ENCODE peak calls at places on chromosome 3, in six cellular contexts. X is IMR-90, T is H9, S is neuronal stem cell, Q is H1, P is mesenchymal stem cell. Z is an unnamed sample.

GRCh38 chr3:185560676-185561075 is 8.3 kb upstream of the LIPH start:
- DNase-seq in X (no peak), T (no peak), S (no peak), Q (no peak), P (no peak), Z (no peak)

GRCh38 chr3:152298393-152299242 is 29.9 kb downstream of the MBNL1 start:
- DNase-seq in X (peak), T (no peak), S (no peak), Q (no peak), P (peak), Z (peak)

GRCh38 chr3:136075218-136075808 is 109.8 kb downstream of the PPP2R3A start:
- DNase-seq in X (peak), T (peak), S (peak), Q (no peak), P (peak), Z (peak)

GRCh38 chr3:128549283-128550112 is 56.5 kb upstream of the GATA2 start:
- DNase-seq in X (peak), T (no peak), S (no peak), Q (no peak), P (peak), Z (peak)

GRCh38 chr3:72756900-72757299 is 91.3 kb downstream of the SHQ1 start:
- DNase-seq in X (no peak), T (no peak), S (no peak), Q (no peak), P (no peak), Z (no peak)

GRCh38 chr3:11272913-11273574 is 847 bp downstream of the ATG7 start:
- DNase-seq in X (no peak), T (no peak), S (no peak), Q (no peak), P (peak), Z (no peak)

GRCh38 chr3:45059132-45059531 is 33.0 kb downstream of the CLEC3B start:
- DNase-seq in X (no peak), T (no peak), S (no peak), Q (no peak), P (no peak), Z (no peak)

GRCh38 chr3:61736506-61736905 is 175.1 kb downstream of the PTPRG start:
- DNase-seq in X (peak), T (no peak), S (no peak), Q (no peak), P (no peak), Z (no peak)

GRCh38 chr3:101571028-101571895 is 2.7 kb upstream of the PCNP start:
- DNase-seq in X (no peak), T (no peak), S (no peak), Q (no peak), P (no peak), Z (peak)

GRCh38 chr3:119627461-119627860 is 29.8 kb downstream of the PLA1A start:
- DNase-seq in X (no peak), T (no peak), S (no peak), Q (no peak), P (no peak), Z (no peak)

GRCh38 chr3:38297537-38297936 is 15.4 kb downstream of the SLC22A14 start:
- DNase-seq in X (no peak), T (no peak), S (no peak), Q (no peak), P (no peak), Z (no peak)

GRCh38 chr3:141828487-141829284 is 47.8 kb upstream of the ATP1B3 start:
- DNase-seq in X (peak), T (peak), S (no peak), Q (no peak), P (no peak), Z (peak)

GRCh38 chr3:48446425-48447193 is at the start of gene ATRIP:
- DNase-seq in X (peak), T (peak), S (peak), Q (no peak), P (peak), Z (peak)

GRCh38 chr3:126711361-126711760 is 7.3 kb downstream of the CHCHD6 start:
- DNase-seq in X (peak), T (no peak), S (no peak), Q (no peak), P (peak), Z (no peak)

GRCh38 chr3:53806182-53807116 is 39.8 kb downstream of the CHDH start:
- DNase-seq in X (peak), T (no peak), S (no peak), Q (no peak), P (peak), Z (peak)

GRCh38 chr3:138456961-138457862 is 22.8 kb downstream of the ESYT3 start:
- DNase-seq in X (no peak), T (peak), S (no peak), Q (no peak), P (no peak), Z (no peak)

GRCh38 chr3:24502690-24503089 is 8.0 kb upstream of the THRB start:
- DNase-seq in X (no peak), T (no peak), S (no peak), Q (no peak), P (peak), Z (no peak)

GRCh38 chr3:6204891-6205290 is 656.0 kb upstream of the GRM7 start:
- DNase-seq in X (no peak), T (no peak), S (no peak), Q (no peak), P (no peak), Z (no peak)

GRCh38 chr3:144771401-144771870 is 799.8 kb downstream of the DIPK2A start:
- DNase-seq in X (no peak), T (no peak), S (no peak), Q (no peak), P (no peak), Z (no peak)

GRCh38 chr3:149999421-149999820 is 28.7 kb upstream of the PFN2 start:
- DNase-seq in X (no peak), T (no peak), S (no peak), Q (no peak), P (no peak), Z (no peak)

GRCh38 chr3:116059421-116060096 is 385.7 kb downstream of the LSAMP start:
- DNase-seq in X (peak), T (peak), S (no peak), Q (peak), P (peak), Z (no peak)

GRCh38 chr3:23623841-23624240 is 181.9 kb upstream of the UBE2E1 start:
- DNase-seq in X (peak), T (no peak), S (no peak), Q (no peak), P (no peak), Z (no peak)

GRCh38 chr3:125214738-125215137 is 2.2 kb upstream of the SLC12A8 start:
- DNase-seq in X (no peak), T (no peak), S (no peak), Q (no peak), P (no peak), Z (peak)
- H3K14ac ChIP-seq in X (no peak), T (no peak), S (no peak), Q (no peak), P (no peak), Z (no peak)

GRCh38 chr3:49868951-49869454 is 703 bp downstream of the CAMKV start:
- DNase-seq in X (no peak), T (peak), S (no peak), Q (no peak), P (no peak), Z (no peak)
- H3K9ac ChIP-seq in X (no peak), T (peak), S (peak), Q (no peak), P (no peak), Z (no peak)

GRCh38 chr3:107683447-107683846 is 160.7 kb downstream of the BBX start:
- DNase-seq in X (peak), T (no peak), S (no peak), Q (no peak), P (peak), Z (no peak)
- H3K4me2 ChIP-seq in X (peak), T (no peak), S (no peak), Q (no peak), P (no peak), Z (no peak)

GRCh38 chr3:64825404-64825803 is 137.6 kb upstream of the ADAMTS9 start:
- DNase-seq in X (no peak), T (no peak), S (no peak), Q (no peak), P (no peak), Z (no peak)

GRCh38 chr3:64830681-64831080 is 142.9 kb upstream of the ADAMTS9 start:
- DNase-seq in X (no peak), T (no peak), S (peak), Q (no peak), P (no peak), Z (no peak)

GRCh38 chr3:64829331-64829730 is 141.5 kb upstream of the ADAMTS9 start:
- DNase-seq in X (no peak), T (no peak), S (no peak), Q (no peak), P (no peak), Z (no peak)

GRCh38 chr3:64824281-64824980 is 136.6 kb upstream of the ADAMTS9 start:
- DNase-seq in X (no peak), T (no peak), S (no peak), Q (no peak), P (peak), Z (no peak)

GRCh38 chr3:64827391-64827790 is 139.6 kb upstream of the ADAMTS9 start:
- DNase-seq in X (no peak), T (no peak), S (no peak), Q (no peak), P (no peak), Z (no peak)
- H3K14ac ChIP-seq in X (no peak), T (no peak), S (no peak), Q (no peak), P (no peak), Z (no peak)

DNA sequence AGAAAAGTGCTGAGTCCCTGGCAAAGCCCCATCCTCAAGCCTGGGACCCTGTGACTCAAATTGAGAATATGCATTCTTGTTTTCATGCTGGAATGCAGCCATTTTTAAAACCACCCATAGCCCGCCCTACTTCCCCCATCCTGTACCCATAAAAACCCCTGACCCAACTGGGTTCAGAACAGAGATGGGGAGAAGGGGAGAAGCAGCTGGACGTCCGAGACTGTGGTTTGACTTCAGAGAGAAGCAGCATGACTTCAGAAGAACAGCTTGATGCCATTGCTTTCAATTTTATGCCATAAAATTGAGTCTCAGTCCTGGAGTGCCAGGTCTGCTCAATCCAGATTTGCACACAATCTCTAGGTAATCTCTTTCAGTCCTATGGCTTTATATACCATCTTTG is 78.2 kb downstream of the BCHE start:
- DNase-seq in X (no peak), T (no peak), S (no peak), Q (no peak), P (no peak), Z (no peak)
- H3K9ac ChIP-seq in X (no peak), T (no peak), S (no peak), Q (no peak), P (no peak), Z (no peak)